ENCODE peak calls at places on chromosomes 11 and 22, in four cellular contexts. X is T-helper 17 cell, F is mammary epithelial cell, I is activated T-cell treated with anti-CD3 and anti-CD28 coated beads for 48 hours. R is an unnamed sample.
A peak's percentile ranks its signal among the peaks of the same experiment; 100 is the strongest.

GRCh38 chr11:61890536-61891330 is 612 bp downstream of the FADS3 start:
- DNase-seq in X (no peak), F (peak; percentile 64), I (no peak), R (no peak)

GRCh38 chr11:35525501-35526175 is at the start of gene PAMR1:
- DNase-seq in X (no peak), F (peak; percentile 60), I (peak; percentile 3), R (peak; percentile 21)

GRCh38 chr11:108084811-108085210 is 36.6 kb upstream of the ACAT1 start:
- DNase-seq in X (no peak), F (no peak), I (no peak), R (no peak)

GRCh38 chr11:57200937-57201336 is 19.2 kb downstream of the LRRC55 start:
- DNase-seq in X (no peak), F (no peak), I (no peak), R (no peak)

GRCh38 chr22:47767403-47767802 is 1005.0 kb downstream of the TBC1D22A start:
- DNase-seq in X (no peak), F (no peak), I (no peak), R (no peak)

GRCh38 chr22:37491106-37491505 is 4.9 kb upstream of the MFNG start:
- DNase-seq in X (no peak), F (no peak), I (no peak), R (no peak)

GRCh38 chr11:44826922-44827643 is 100.3 kb downstream of the TSPAN18 start:
- DNase-seq in X (no peak), F (no peak), I (no peak), R (no peak)

GRCh38 chr11:65132988-65133700 is 1.2 kb downstream of the SYVN1 start:
- DNase-seq in X (peak; percentile 40), F (peak; percentile 67), I (peak; percentile 60), R (no peak)

GRCh38 chr22:25193548-25193947 is 6.1 kb upstream of the CRYBB3 start:
- DNase-seq in X (no peak), F (no peak), I (no peak), R (no peak)

GRCh38 chr11:71420455-71421241 is 27.5 kb downstream of the DHCR7 start:
- DNase-seq in X (no peak), F (peak; percentile 21), I (peak; percentile 8), R (no peak)

GRCh38 chr11:16097543-16097942 is 258.8 kb downstream of the SOX6 start:
- DNase-seq in X (no peak), F (peak; percentile 90), I (no peak), R (no peak)

GRCh38 chr11:965206-965775 is 39.6 kb downstream of the AP2A2 start:
- DNase-seq in X (no peak), F (no peak), I (no peak), R (no peak)

GRCh38 chr22:19871023-19871844 is 16.6 kb upstream of the GNB1L start:
- DNase-seq in X (peak; percentile 6), F (no peak), I (no peak), R (no peak)

GRCh38 chr11:61507962-61508824 is at the start of gene LRRC10B:
- DNase-seq in X (no peak), F (no peak), I (peak; percentile 38), R (peak; percentile 61)

GRCh38 chr11:86442827-86443226 is 68.1 kb downstream of the CCDC81 start:
- DNase-seq in X (no peak), F (no peak), I (no peak), R (no peak)

GRCh38 chr11:12862761-12863469 is 146.2 kb upstream of the RASSF10 start:
- DNase-seq in X (no peak), F (peak; percentile 24), I (no peak), R (no peak)

GRCh38 chr22:37358917-37359316 is 68.4 kb downstream of the ELFN2 start:
- DNase-seq in X (no peak), F (no peak), I (no peak), R (no peak)

GRCh38 chr22:24950272-24950902 is 2.1 kb upstream of the KIAA1671 start:
- DNase-seq in X (no peak), F (peak; percentile 74), I (no peak), R (no peak)

GRCh38 chr22:40764743-40765441 is 54.3 kb downstream of the SLC25A17 start:
- DNase-seq in X (no peak), F (no peak), I (no peak), R (peak; percentile 32)